ENCODE peak calls at places on chromosomes 11 and 22, in eight cellular contexts. Y is heart right ventricle, J is heart left ventricle, H is upper lobe of left lung, N is upper lobe of right lung, W is A549, M is IMR-90, S is psoas muscle. Z is an unnamed sample.

GRCh38 chr11:4184163-4184916 is 89.7 kb downstream of the RRM1 start:
- ATAC-seq in S (no peak), M (peak), Y (no peak), W (no peak), H (no peak), J (peak), N (no peak), Z (no peak)

GRCh38 chr11:23688835-23689234 is 808.0 kb upstream of the LUZP2 start:
- ATAC-seq in J (no peak), H (peak), W (no peak), Y (no peak), S (no peak), M (peak), N (no peak), Z (no peak)

GRCh38 chr11:76335827-76336226 is 45.1 kb downstream of the THAP12 start:
- ATAC-seq in Y (no peak), S (no peak), W (no peak), N (peak), M (no peak), J (no peak), H (peak), Z (no peak)

GRCh38 chr11:20201231-20201630 is 41.0 kb upstream of the DBX1 start:
- ATAC-seq in N (no peak), Y (no peak), J (no peak), H (no peak), M (no peak), S (no peak), W (no peak), Z (no peak)

GRCh38 chr22:49998718-49999062 is 13.9 kb downstream of the IL17REL start:
- ATAC-seq in S (no peak), H (no peak), Y (no peak), W (no peak), M (no peak), J (no peak), N (no peak), Z (no peak)

GRCh38 chr11:63869686-63870085 is 30.8 kb downstream of the MARK2 start:
- ATAC-seq in W (no peak), S (no peak), N (no peak), H (no peak), M (no peak), J (no peak), Y (no peak), Z (no peak)

GRCh38 chr22:34587357-34588356 is 478.3 kb upstream of the ISX start:
- ATAC-seq in J (no peak), M (no peak), Y (no peak), S (no peak), N (no peak), H (no peak), W (no peak), Z (no peak)

GRCh38 chr11:11995601-11996000 is 12.8 kb downstream of the DKK3 start:
- ATAC-seq in S (no peak), N (no peak), M (no peak), Y (no peak), J (no peak), W (no peak), H (no peak), Z (no peak)

GRCh38 chr11:93524173-93524536 is 19.0 kb downstream of the SMCO4 start:
- ATAC-seq in S (no peak), J (no peak), M (no peak), N (peak), W (no peak), H (no peak), Y (no peak), Z (no peak)

GRCh38 chr11:12270215-12270797 is 107.1 kb upstream of the PARVA start:
- ATAC-seq in S (no peak), J (no peak), W (no peak), N (no peak), H (no peak), M (no peak), Y (no peak), Z (peak)

GRCh38 chr11:64924910-64925284 is 408 bp downstream of the PPP2R5B start:
- ATAC-seq in Y (peak), W (peak), H (peak), M (peak), J (peak), N (peak), S (no peak), Z (no peak)

GRCh38 chr11:10412266-10412665 is 42.8 kb upstream of the AMPD3 start:
- ATAC-seq in W (no peak), J (no peak), H (no peak), N (no peak), S (no peak), Y (no peak), M (no peak), Z (no peak)
- H3K27ac ChIP-seq in W (no peak), J (no peak), H (no peak), N (no peak), S (no peak), Y (no peak), M (no peak), Z (no peak)

DNA sequence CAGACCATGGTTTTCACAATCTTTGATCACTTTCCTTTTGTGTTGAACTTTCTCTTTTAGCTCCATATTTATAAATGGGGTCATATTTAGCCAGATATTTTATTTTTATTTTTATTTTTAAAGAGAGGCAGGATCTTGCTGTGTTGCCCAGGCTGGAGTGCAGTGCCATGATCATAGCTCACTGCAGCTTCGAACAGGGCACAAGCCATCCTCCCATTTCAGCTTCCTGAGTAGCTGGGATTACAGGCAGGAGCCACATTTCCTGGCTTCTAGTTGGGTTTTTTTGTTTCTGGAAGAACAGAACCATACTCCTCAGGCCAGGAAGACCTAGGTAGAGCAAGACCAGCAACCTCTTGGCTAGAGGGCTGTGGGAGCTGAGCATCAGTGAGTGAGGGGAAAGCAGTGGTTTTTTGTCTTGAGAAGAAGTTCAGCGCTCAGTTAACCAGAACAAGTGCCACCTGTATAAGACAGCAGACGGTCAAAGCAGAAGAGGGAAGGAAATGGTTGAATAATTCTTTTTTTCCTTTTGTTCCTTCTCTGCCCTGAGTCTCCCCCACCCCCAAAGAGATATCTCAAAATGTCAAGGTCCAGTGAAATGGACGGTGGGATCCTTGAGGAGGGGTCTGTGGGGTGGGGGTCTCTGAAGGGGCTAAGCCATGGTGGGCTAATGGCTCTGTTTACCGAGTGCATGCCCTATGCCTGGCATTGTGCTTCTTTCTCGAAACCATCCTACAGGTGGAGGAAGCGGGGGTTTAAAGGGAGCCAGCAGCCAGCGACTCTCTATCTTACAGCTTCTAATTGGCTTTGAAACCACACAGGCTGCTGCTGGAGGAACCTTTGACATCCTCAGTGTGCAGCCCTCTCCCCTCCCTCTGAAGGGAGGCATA is 63.0 kb downstream of the PTPRJ start:
- ATAC-seq in W (no peak), J (no peak), M (no peak), Y (no peak), S (no peak), N (no peak), H (no peak), Z (no peak)
- H3K27ac ChIP-seq in W (peak), J (no peak), M (no peak), Y (peak), S (no peak), N (peak), H (no peak), Z (peak)

GRCh38 chr11:96275807-96276594 is 67.0 kb downstream of the MAML2 start:
- ATAC-seq in M (peak), Y (no peak), W (no peak), H (no peak), N (no peak), J (no peak), S (no peak), Z (no peak)

GRCh38 chr11:96279018-96279417 is 64.0 kb downstream of the MAML2 start:
- ATAC-seq in Y (no peak), H (no peak), S (no peak), N (no peak), M (no peak), J (no peak), W (peak), Z (no peak)

GRCh38 chr11:96277696-96278038 is 65.3 kb downstream of the MAML2 start:
- ATAC-seq in H (no peak), N (no peak), W (no peak), J (no peak), Y (no peak), S (no peak), M (no peak), Z (no peak)

GRCh38 chr11:96278039-96278897 is 64.7 kb downstream of the MAML2 start:
- ATAC-seq in S (no peak), N (no peak), W (no peak), M (no peak), H (no peak), J (no peak), Y (no peak), Z (no peak)

DNA sequence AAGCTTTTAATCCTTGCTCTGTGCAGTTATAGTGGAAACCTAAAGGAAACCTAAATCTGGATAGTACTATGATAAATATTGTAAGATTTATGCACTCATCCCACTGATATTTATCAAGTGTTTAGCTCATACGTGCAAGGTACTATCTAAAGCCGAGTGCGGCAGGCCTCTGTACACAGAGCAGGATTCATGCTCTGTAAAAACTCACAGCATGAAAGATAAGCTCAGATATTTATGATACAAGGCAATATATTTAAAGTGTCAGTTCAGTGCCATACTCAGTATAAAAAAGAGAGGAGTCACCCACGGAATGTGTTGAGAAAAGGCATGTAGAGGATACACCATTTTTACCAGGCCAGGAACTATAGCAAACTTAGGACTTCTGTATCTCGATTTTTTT is 66.2 kb downstream of the MAML2 start:
- ATAC-seq in M (no peak), Y (no peak), J (no peak), H (no peak), S (no peak), W (no peak), N (no peak), Z (no peak)
- H3K27ac ChIP-seq in M (no peak), Y (no peak), J (no peak), H (no peak), S (no peak), W (no peak), N (no peak), Z (no peak)

GRCh38 chr22:29744902-29745301 is 21.9 kb downstream of the ZMAT5 start:
- ATAC-seq in N (no peak), S (peak), M (peak), J (no peak), W (no peak), H (no peak), Y (no peak), Z (no peak)

GRCh38 chr22:29738118-29738815 is 18.5 kb downstream of the CABP7 start:
- ATAC-seq in M (no peak), W (no peak), H (no peak), Y (no peak), J (no peak), N (no peak), S (no peak), Z (no peak)

GRCh38 chr22:29740216-29740615 is 20.4 kb downstream of the CABP7 start:
- ATAC-seq in Y (no peak), J (no peak), W (no peak), N (no peak), M (no peak), H (no peak), S (no peak), Z (no peak)

GRCh38 chr22:29739346-29739875 is 19.6 kb downstream of the CABP7 start:
- ATAC-seq in W (no peak), Y (no peak), S (no peak), N (no peak), J (no peak), H (no peak), M (no peak), Z (no peak)

DNA sequence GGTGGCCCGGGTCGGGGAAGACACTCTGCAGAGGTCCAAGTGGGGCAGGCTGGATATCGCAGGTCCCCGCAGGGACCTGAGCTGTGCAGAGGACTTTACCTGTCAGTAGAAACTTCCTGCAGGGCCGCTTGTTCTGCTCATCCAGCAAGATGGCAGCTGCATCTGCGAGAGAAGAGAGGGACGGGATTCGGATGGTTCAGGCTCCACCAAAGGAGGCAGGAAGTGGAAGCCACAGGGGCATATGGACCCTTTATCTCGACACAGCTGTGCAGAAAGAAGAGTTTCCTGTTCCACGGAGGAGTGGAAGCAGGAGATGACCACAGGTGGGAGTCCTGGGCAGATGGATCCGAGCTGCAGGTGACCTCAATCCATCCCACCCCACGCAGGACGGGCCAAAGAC is 22.5 kb downstream of the CABP7 start:
- ATAC-seq in Y (no peak), W (no peak), N (no peak), H (no peak), J (no peak), S (no peak), M (no peak), Z (no peak)
- H3K27ac ChIP-seq in Y (no peak), W (no peak), N (no peak), H (no peak), J (no peak), S (no peak), M (no peak), Z (no peak)

DNA sequence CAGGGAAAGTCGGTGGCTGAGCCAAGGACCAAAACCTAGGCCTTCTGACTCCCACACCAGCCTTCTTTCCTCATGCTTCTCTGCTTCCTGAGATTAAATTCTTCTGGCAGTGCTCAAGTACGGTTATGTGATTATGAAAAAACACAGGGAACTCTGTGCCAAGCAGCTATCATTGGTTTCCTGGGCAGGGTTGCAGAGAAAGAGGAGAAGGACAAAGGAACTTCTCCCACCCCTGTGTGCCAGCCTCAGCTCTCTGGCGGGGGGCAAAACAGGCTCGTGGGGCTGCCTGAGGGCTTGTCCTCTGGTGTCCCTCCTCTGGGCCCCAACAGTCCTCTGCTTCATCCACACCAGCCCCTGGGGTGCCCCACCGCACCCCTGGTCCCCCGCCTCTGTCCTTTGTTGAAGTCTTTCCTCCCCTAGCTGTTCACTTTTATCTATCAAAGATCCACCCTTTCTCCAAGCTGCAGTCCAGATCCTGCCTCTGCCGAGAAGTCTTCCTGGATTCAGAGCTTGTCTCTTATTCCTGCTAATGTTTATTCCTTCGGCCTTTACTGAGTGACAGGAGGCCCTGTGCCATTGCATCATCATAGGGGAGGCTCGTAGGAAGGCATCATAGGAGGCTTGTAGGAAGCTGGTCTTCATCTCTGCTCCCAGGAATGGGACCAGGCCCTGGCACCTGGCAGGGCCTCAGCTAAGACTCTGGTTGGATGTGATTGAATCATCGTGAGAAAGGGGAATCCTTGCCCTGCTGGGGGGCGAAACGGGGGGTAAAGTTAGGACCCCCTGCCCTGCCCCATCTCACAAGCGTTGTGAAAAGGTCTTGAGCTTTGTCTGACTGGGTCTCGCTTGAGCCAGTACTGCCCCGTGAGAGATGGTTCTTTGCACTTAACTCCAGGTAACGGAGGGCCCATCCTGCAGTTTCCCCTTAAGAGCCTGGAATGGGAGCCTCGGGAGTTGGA is 11.5 kb upstream of the FTH1 start:
- ATAC-seq in N (peak), J (peak), S (peak), W (no peak), H (no peak), M (peak), Y (peak), Z (peak)
- H3K27ac ChIP-seq in N (peak), J (peak), S (no peak), W (peak), H (peak), M (peak), Y (peak), Z (no peak)

DNA sequence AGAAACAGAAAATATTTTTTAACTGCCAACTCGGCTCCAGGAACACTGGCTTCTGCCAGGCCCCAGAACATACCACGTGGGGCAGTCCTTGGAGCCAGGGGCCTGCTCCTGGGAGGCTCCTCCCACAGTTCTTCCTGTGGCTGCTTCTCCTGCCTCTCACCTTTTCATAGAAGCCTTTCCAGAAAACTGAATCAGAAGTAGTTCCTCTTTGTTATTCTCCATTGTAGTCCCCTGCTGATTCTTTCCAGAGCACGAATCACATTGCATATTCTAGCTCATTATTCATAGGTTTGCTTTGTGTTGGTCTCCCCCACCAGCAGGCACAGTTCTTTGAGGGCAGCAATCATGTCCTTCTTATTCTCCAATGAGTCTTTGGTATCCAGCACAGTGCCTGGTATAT is 106.0 kb downstream of the EFCAB6 start:
- ATAC-seq in M (no peak), N (no peak), W (no peak), H (no peak), J (no peak), S (no peak), Y (no peak), Z (no peak)
- H3K27ac ChIP-seq in M (no peak), N (no peak), W (no peak), H (no peak), J (no peak), S (no peak), Y (no peak), Z (no peak)

DNA sequence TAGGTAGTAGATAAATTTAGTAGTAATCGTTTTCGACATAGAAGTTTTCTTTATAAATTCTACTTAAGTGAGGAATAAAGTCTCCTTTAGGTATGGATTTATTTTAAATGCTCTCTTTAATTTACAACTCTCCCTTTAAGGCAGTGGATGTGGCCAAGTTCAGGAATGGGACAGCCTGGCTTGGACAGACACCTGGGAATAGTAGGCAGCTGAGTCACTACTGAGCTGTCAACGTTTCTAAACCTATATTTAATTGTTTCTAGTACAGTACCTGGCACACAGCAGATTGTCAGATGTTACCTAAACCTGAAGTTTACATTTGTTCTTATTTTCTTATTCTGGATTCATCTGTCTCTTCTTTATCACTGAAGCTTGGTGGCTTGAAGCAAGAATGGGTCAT is 85.1 kb downstream of the DEPDC5 start:
- ATAC-seq in H (no peak), N (no peak), M (no peak), J (no peak), Y (no peak), S (peak), W (no peak), Z (no peak)
- H3K27ac ChIP-seq in H (no peak), N (no peak), M (no peak), J (no peak), Y (no peak), S (no peak), W (no peak), Z (no peak)

DNA sequence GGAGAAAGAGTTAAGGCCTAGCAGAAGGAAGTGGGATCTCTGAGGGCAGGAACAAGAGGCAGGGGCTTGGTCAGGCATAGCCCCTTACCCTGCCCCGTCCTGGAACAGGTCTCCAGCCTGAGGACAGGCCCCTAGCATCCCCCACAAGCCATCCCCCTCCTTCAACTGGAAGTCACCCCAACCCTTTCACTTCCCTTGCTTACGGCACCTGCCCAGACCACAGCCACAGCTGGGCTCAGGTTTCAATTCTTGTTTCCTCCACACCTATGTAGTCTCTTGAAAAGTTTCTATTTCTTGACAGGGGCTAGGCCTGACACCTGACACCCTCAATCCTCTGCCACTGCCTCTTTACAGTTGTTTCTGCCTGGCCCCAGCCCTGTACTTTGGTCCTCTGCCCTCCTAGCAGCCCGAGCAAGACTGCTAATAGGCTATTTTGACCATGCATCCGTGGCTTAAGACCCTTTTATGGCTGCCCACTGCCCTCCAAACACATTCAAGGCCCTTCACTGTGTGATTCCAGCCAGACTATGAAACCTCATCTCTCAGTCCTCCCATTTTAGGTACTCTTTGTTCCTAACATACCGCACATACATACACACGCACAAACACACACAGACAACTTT is 10.9 kb upstream of the FCHSD2 start:
- ATAC-seq in N (no peak), J (peak), M (no peak), S (peak), Y (no peak), H (peak), W (no peak), Z (no peak)
- H3K27ac ChIP-seq in N (no peak), J (peak), M (no peak), S (peak), Y (peak), H (no peak), W (no peak), Z (no peak)